ENCODE peak calls at places on chromosome 17, in nine cellular contexts. One of them, this sample, is unnamed.

GRCh38 chr17:32015245-32016013 is 8.2 kb downstream of the LRRC37B start:
- DNase-seq in HL-60: no peak
- DNase-seq in uterus: no peak
- DNase-seq in A549: no peak
- DNase-seq in H1: no peak
- DNase-seq in caudate nucleus: no peak
- DNase-seq in cardiac muscle cell: no peak
- DNase-seq in psoas muscle: no peak
- DNase-seq in SJCRH30: peak
- DNase-seq in this sample: no peak

GRCh38 chr17:60040843-60041242 is 37.9 kb downstream of the HEATR6 start:
- DNase-seq in HL-60: no peak
- DNase-seq in uterus: no peak
- DNase-seq in A549: no peak
- DNase-seq in H1: no peak
- DNase-seq in caudate nucleus: no peak
- DNase-seq in cardiac muscle cell: no peak
- DNase-seq in psoas muscle: no peak
- DNase-seq in SJCRH30: no peak
- DNase-seq in this sample: no peak

GRCh38 chr17:55690105-55690508 is 32.6 kb downstream of the TMEM100 start:
- DNase-seq in HL-60: peak
- DNase-seq in uterus: no peak
- DNase-seq in A549: no peak
- DNase-seq in H1: no peak
- DNase-seq in caudate nucleus: no peak
- DNase-seq in cardiac muscle cell: no peak
- DNase-seq in psoas muscle: no peak
- DNase-seq in SJCRH30: no peak
- DNase-seq in this sample: no peak

GRCh38 chr17:1494203-1494602 is 1.7 kb upstream of the MYO1C start:
- DNase-seq in HL-60: no peak
- DNase-seq in uterus: no peak
- DNase-seq in A549: no peak
- DNase-seq in H1: no peak
- DNase-seq in caudate nucleus: no peak
- DNase-seq in cardiac muscle cell: no peak
- DNase-seq in psoas muscle: no peak
- DNase-seq in SJCRH30: no peak
- DNase-seq in this sample: no peak

GRCh38 chr17:32461853-32462617 is 17.7 kb downstream of the PSMD11 start:
- DNase-seq in HL-60: peak
- DNase-seq in uterus: peak
- DNase-seq in A549: peak
- DNase-seq in H1: peak
- DNase-seq in caudate nucleus: no peak
- DNase-seq in cardiac muscle cell: peak
- DNase-seq in psoas muscle: no peak
- DNase-seq in SJCRH30: peak
- DNase-seq in this sample: no peak

GRCh38 chr17:74512624-74513084 is 18.6 kb downstream of the CD300LB start:
- DNase-seq in HL-60: peak
- DNase-seq in uterus: no peak
- DNase-seq in A549: no peak
- DNase-seq in H1: no peak
- DNase-seq in caudate nucleus: no peak
- DNase-seq in cardiac muscle cell: peak
- DNase-seq in psoas muscle: no peak
- DNase-seq in SJCRH30: no peak
- DNase-seq in this sample: no peak

GRCh38 chr17:5234645-5235576 is at the start of gene SCIMP:
- DNase-seq in HL-60: no peak
- DNase-seq in uterus: no peak
- DNase-seq in A549: no peak
- DNase-seq in H1: no peak
- DNase-seq in caudate nucleus: no peak
- DNase-seq in cardiac muscle cell: no peak
- DNase-seq in psoas muscle: no peak
- DNase-seq in SJCRH30: no peak
- DNase-seq in this sample: no peak

GRCh38 chr17:36612323-36612722 is 10.9 kb downstream of the MRM1 start:
- DNase-seq in HL-60: no peak
- DNase-seq in uterus: no peak
- DNase-seq in A549: no peak
- DNase-seq in H1: no peak
- DNase-seq in caudate nucleus: no peak
- DNase-seq in cardiac muscle cell: no peak
- DNase-seq in psoas muscle: no peak
- DNase-seq in SJCRH30: no peak
- DNase-seq in this sample: no peak

GRCh38 chr17:61805399-61805798 is 57.9 kb downstream of the BRIP1 start:
- DNase-seq in HL-60: no peak
- DNase-seq in uterus: no peak
- DNase-seq in A549: no peak
- DNase-seq in H1: no peak
- DNase-seq in caudate nucleus: no peak
- DNase-seq in cardiac muscle cell: no peak
- DNase-seq in psoas muscle: no peak
- DNase-seq in SJCRH30: no peak
- DNase-seq in this sample: no peak

GRCh38 chr17:80297996-80298560 is 37.4 kb downstream of the RNF213 start:
- DNase-seq in HL-60: no peak
- DNase-seq in uterus: no peak
- DNase-seq in A549: no peak
- DNase-seq in H1: no peak
- DNase-seq in caudate nucleus: no peak
- DNase-seq in cardiac muscle cell: no peak
- DNase-seq in psoas muscle: no peak
- DNase-seq in SJCRH30: no peak
- DNase-seq in this sample: no peak
- H3K27ac ChIP-seq in HL-60: no peak
- H3K27ac ChIP-seq in uterus: no peak
- H3K27ac ChIP-seq in A549: no peak
- H3K27ac ChIP-seq in H1: no peak
- H3K27ac ChIP-seq in caudate nucleus: no peak
- H3K27ac ChIP-seq in cardiac muscle cell: no peak
- H3K27ac ChIP-seq in psoas muscle: no peak
- H3K27ac ChIP-seq in SJCRH30: no peak
- H3K27ac ChIP-seq in this sample: no peak

GRCh38 chr17:6328279-6328678 is 106.6 kb downstream of the AIPL1 start:
- DNase-seq in HL-60: no peak
- DNase-seq in uterus: no peak
- DNase-seq in A549: no peak
- DNase-seq in H1: no peak
- DNase-seq in caudate nucleus: no peak
- DNase-seq in cardiac muscle cell: no peak
- DNase-seq in psoas muscle: no peak
- DNase-seq in SJCRH30: no peak
- DNase-seq in this sample: no peak
- H3K27ac ChIP-seq in HL-60: no peak
- H3K27ac ChIP-seq in uterus: no peak
- H3K27ac ChIP-seq in A549: no peak
- H3K27ac ChIP-seq in H1: no peak
- H3K27ac ChIP-seq in caudate nucleus: no peak
- H3K27ac ChIP-seq in cardiac muscle cell: no peak
- H3K27ac ChIP-seq in psoas muscle: no peak
- H3K27ac ChIP-seq in SJCRH30: no peak
- H3K27ac ChIP-seq in this sample: no peak

GRCh38 chr17:8419305-8419704 is 16.4 kb upstream of the NDEL1 start:
- DNase-seq in HL-60: no peak
- DNase-seq in uterus: no peak
- DNase-seq in A549: no peak
- DNase-seq in H1: no peak
- DNase-seq in caudate nucleus: no peak
- DNase-seq in cardiac muscle cell: no peak
- DNase-seq in psoas muscle: no peak
- DNase-seq in SJCRH30: no peak
- DNase-seq in this sample: no peak

GRCh38 chr17:8417806-8418205 is 17.9 kb upstream of the NDEL1 start:
- DNase-seq in HL-60: peak
- DNase-seq in uterus: no peak
- DNase-seq in A549: no peak
- DNase-seq in H1: no peak
- DNase-seq in caudate nucleus: no peak
- DNase-seq in cardiac muscle cell: no peak
- DNase-seq in psoas muscle: no peak
- DNase-seq in SJCRH30: no peak
- DNase-seq in this sample: no peak

GRCh38 chr17:8418471-8418870 is 17.2 kb upstream of the NDEL1 start:
- DNase-seq in HL-60: no peak
- DNase-seq in uterus: no peak
- DNase-seq in A549: no peak
- DNase-seq in H1: no peak
- DNase-seq in caudate nucleus: no peak
- DNase-seq in cardiac muscle cell: no peak
- DNase-seq in psoas muscle: no peak
- DNase-seq in SJCRH30: no peak
- DNase-seq in this sample: no peak

GRCh38 chr17:8421571-8421970 is 14.1 kb upstream of the NDEL1 start:
- DNase-seq in HL-60: no peak
- DNase-seq in uterus: no peak
- DNase-seq in A549: no peak
- DNase-seq in H1: no peak
- DNase-seq in caudate nucleus: no peak
- DNase-seq in cardiac muscle cell: no peak
- DNase-seq in psoas muscle: no peak
- DNase-seq in SJCRH30: no peak
- DNase-seq in this sample: no peak

DNA sequence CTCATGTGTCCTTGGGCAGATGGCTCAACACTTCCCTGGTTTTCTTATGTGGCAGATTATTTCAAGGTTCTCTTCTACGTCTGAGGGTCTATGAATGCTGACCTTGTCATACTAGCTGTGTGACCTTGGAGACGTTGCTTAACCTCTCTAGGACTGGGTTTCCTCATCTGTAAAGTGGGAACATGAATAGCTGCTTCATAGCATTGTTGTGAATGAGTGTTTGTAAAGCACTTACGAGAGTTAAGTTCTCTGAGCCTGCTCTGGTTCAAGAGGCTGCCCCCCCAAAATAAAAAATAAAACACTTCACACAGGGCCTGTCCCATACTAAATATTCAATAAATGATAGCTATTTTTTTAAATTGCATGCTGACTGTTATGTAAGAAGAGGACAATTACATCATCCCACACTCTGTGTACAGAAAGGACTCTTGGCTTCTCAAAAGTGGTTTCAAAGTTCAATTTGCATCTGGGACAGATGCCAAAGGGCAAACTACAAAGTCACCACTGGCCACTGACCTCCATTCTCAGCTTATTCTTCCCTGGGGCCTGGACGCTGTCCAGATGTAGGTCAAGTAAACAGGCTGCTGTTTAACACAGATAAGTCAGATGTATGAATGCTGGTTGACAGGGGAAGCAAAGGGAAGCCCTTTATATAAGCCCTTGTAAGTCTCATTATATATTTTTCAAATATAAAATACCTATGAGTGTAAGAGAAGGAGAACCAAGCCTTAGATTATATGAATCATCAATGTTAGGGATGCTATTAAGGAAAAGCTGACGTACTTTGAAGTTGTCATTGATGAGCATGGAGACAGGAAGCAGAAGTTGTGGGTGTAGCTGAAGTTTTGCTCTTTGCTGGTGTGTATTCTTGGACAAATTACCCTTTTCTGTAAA is 15.4 kb upstream of the NDEL1 start:
- DNase-seq in HL-60: no peak
- DNase-seq in uterus: peak
- DNase-seq in A549: no peak
- DNase-seq in H1: no peak
- DNase-seq in caudate nucleus: no peak
- DNase-seq in cardiac muscle cell: peak
- DNase-seq in psoas muscle: peak
- DNase-seq in SJCRH30: no peak
- DNase-seq in this sample: peak
- H3K27ac ChIP-seq in HL-60: peak
- H3K27ac ChIP-seq in uterus: peak
- H3K27ac ChIP-seq in A549: no peak
- H3K27ac ChIP-seq in H1: no peak
- H3K27ac ChIP-seq in caudate nucleus: peak
- H3K27ac ChIP-seq in cardiac muscle cell: peak
- H3K27ac ChIP-seq in psoas muscle: no peak
- H3K27ac ChIP-seq in SJCRH30: no peak
- H3K27ac ChIP-seq in this sample: peak

DNA sequence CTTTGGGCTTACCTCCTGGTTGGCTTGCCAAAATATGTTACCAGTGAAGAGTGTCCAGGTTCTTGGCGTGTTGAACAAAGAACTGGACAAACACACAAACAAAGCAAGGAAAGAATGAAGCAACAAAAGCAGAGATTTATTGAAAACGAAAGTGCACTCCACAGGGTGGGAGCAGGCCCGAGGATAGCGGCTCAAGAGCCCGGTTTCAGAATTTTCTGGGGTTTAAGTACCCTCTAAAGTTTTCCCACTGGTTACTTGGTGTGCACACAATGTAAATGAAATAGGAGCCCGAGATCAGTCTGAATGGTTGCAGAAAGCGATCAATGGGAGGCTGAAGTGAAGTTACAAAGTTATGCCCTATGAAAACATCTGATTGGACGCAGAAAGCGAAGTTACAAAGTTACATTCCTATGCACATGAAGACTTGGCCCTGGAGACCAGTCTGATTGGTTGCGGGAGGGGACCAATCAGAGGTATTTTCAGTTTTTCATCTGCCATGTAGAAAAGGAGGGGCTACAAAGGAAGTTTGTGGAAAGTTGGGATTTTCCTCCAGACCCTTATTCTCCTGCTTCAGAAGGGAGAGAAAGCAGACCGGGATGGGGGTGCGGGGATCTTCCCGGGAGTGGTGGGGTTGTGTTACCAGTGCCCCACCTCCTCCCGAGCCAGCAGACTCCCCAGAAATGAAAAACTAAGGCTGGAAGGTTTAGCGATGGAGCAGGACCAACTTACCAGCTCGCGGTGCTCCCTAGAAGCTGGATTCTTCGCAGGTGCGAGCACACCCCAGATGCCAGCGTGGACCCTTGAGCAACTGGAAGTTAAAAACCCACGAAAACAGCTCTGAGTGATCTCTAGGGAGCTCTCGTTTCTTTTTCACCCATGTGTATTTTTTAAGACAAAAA is at the start of gene SLFN12:
- DNase-seq in HL-60: no peak
- DNase-seq in uterus: peak
- DNase-seq in A549: no peak
- DNase-seq in H1: peak
- DNase-seq in caudate nucleus: no peak
- DNase-seq in cardiac muscle cell: peak
- DNase-seq in psoas muscle: peak
- DNase-seq in SJCRH30: peak
- DNase-seq in this sample: no peak
- H3K27ac ChIP-seq in HL-60: peak
- H3K27ac ChIP-seq in uterus: peak
- H3K27ac ChIP-seq in A549: no peak
- H3K27ac ChIP-seq in H1: peak
- H3K27ac ChIP-seq in caudate nucleus: peak
- H3K27ac ChIP-seq in cardiac muscle cell: no peak
- H3K27ac ChIP-seq in psoas muscle: peak
- H3K27ac ChIP-seq in SJCRH30: peak
- H3K27ac ChIP-seq in this sample: peak